ENCODE peak calls at places on chromosome 14, in five cellular contexts. S is left ventricle myocardium inferior, W is tibial artery, X is breast epithelium, L is HCT116. B is an unnamed sample. For H3K36me3, the result is how much of the 10 kb centered on the place peaks cover.

GRCh38 chr14:81343701-81344100 is 56.4 kb downstream of the STON2 start:
- DNase-seq in S (no peak), W (no peak), X (no peak), L (no peak), B (no peak)

GRCh38 chr14:75545907-75546306 is 23.6 kb downstream of the BATF start:
- DNase-seq in S (no peak), W (no peak), X (no peak), L (no peak), B (no peak)

GRCh38 chr14:63220526-63220925 is 16.3 kb downstream of the RHOJ start:
- DNase-seq in S (no peak), W (no peak), X (no peak), L (no peak), B (no peak)

GRCh38 chr14:86405250-86405649 is 875.3 kb downstream of the FLRT2 start:
- DNase-seq in S (no peak), W (no peak), X (no peak), L (no peak), B (no peak)

GRCh38 chr14:30204431-30204830 is 276.8 kb upstream of the PRKD1 start:
- DNase-seq in S (no peak), W (no peak), X (no peak), L (no peak), B (no peak)

GRCh38 chr14:76995279-76996035 is 33.1 kb downstream of the IRF2BPL start:
- DNase-seq in S (no peak), W (no peak), X (no peak), L (no peak), B (no peak)

GRCh38 chr14:54908230-54908629 is 5.6 kb upstream of the GCH1 start:
- DNase-seq in S (no peak), W (no peak), X (no peak), L (no peak), B (no peak)

GRCh38 chr14:95523051-95523817 is 6.8 kb upstream of the SYNE3 start:
- DNase-seq in S (no peak), W (no peak), X (no peak), L (no peak), B (no peak)

GRCh38 chr14:51581017-51581881 is 70.5 kb upstream of the FRMD6 start:
- DNase-seq in S (no peak), W (no peak), X (no peak), L (no peak), B (no peak)

GRCh38 chr14:106831322-106831720 is 1304.9 kb downstream of the TMEM121 start:
- DNase-seq in S (no peak), W (no peak), X (no peak), L (no peak), B (peak)

GRCh38 chr14:52049721-52050588 is 18.9 kb downstream of the NID2 start:
- DNase-seq in S (no peak), W (no peak), X (no peak), L (no peak), B (no peak)

GRCh38 chr14:104897286-104898194 is 27.1 kb upstream of the PLD4 start:
- DNase-seq in S (no peak), W (no peak), X (no peak), L (no peak), B (no peak)

GRCh38 chr14:52267501-52268190 is at the start of gene PTGDR:
- DNase-seq in S (peak), W (peak), X (no peak), L (no peak), B (peak)

GRCh38 chr14:20454359-20454644 is 310 bp downstream of the OSGEP start:
- DNase-seq in S (no peak), W (peak), X (peak), L (peak), B (no peak)

GRCh38 chr14:74425525-74426201 is 347 bp downstream of the SYNDIG1L start:
- DNase-seq in S (peak), W (no peak), X (no peak), L (no peak), B (no peak)

GRCh38 chr14:68563256-68564131 is 229.4 kb downstream of the ZFP36L1 start:
- DNase-seq in S (no peak), W (no peak), X (no peak), L (no peak), B (no peak)

GRCh38 chr14:101541063-101541462 is 20.2 kb upstream of the DIO3 start:
- DNase-seq in S (no peak), W (no peak), X (no peak), L (no peak), B (no peak)

GRCh38 chr14:31216359-31216758 is 8.8 kb upstream of the HECTD1 start:
- DNase-seq in S (no peak), W (no peak), X (no peak), L (no peak), B (no peak)

GRCh38 chr14:49250109-49250508 is 336.1 kb downstream of the RPS29 start:
- DNase-seq in S (no peak), W (no peak), X (no peak), L (no peak), B (no peak)

GRCh38 chr14:55470025-55470424 is 29.6 kb upstream of the TBPL2 start:
- DNase-seq in S (no peak), W (no peak), X (no peak), L (no peak), B (no peak)

GRCh38 chr14:23566112-23566781 is 1.3 kb downstream of the AP1G2 start:
- DNase-seq in S (no peak), W (no peak), X (no peak), L (no peak), B (peak)

GRCh38 chr14:63875311-63875710 is 22.5 kb downstream of the SYNE2 start:
- DNase-seq in S (no peak), W (no peak), X (no peak), L (no peak), B (no peak)

DNA sequence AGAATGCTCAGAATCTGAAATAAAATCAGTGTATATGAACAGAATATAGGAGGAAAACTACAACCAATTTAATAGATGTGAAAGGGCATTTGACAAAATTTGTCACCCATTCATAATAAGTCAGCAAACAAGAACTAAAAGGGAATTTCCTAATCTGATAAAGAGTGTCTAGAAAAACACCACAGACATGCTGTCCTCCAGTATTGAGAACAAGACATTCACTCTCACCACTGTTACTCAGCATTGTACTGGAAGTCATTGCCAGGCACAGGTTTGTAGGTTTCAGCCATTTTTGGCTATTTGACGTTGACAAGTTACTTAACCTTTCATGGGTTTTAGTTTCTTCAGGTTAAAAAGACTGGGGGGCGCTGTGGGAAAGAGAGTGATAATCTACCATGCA is 13.2 kb downstream of the EIF2S1 start:
- DNase-seq in S (no peak), W (no peak), X (no peak), L (no peak), B (no peak)
- H3K36me3 ChIP-seq in S (half or more), W (half or more), X (under half), L (half or more), B (half or more)

GRCh38 chr14:103103461-103104388 is 9.2 kb downstream of the EXOC3L4 start:
- DNase-seq in S (peak), W (no peak), X (no peak), L (no peak), B (peak)
- H3K27ac ChIP-seq in S (no peak), W (no peak), X (no peak), L (no peak), B (no peak)

GRCh38 chr14:61394542-61394941 is 73.2 kb downstream of the PRKCH start:
- DNase-seq in S (no peak), W (no peak), X (no peak), L (no peak), B (no peak)
- H3K36me3 ChIP-seq in S (under half), W (under half), X (under half), L (under half), B (under half)

GRCh38 chr14:37171678-37172023 is 755 bp downstream of the SLC25A21 start:
- DNase-seq in S (no peak), W (no peak), X (no peak), L (no peak), B (no peak)
- H3K27ac ChIP-seq in S (peak), W (peak), X (peak), L (peak), B (peak)

GRCh38 chr14:59772252-59772651 is 98.3 kb downstream of the RTN1 start:
- DNase-seq in S (no peak), W (no peak), X (no peak), L (no peak), B (no peak)

GRCh38 chr14:59777006-59777579 is 93.5 kb downstream of the RTN1 start:
- DNase-seq in S (no peak), W (no peak), X (no peak), L (no peak), B (no peak)

GRCh38 chr14:59771577-59771976 is 99.0 kb downstream of the RTN1 start:
- DNase-seq in S (no peak), W (no peak), X (no peak), L (no peak), B (no peak)

GRCh38 chr14:59776468-59776867 is 94.1 kb downstream of the RTN1 start:
- DNase-seq in S (no peak), W (no peak), X (no peak), L (no peak), B (no peak)
- H3K36me3 ChIP-seq in S (under half), W (under half), X (under half), L (under half), B (under half)

GRCh38 chr14:69640931-69641330 is 29.5 kb downstream of the SUSD6 start:
- DNase-seq in S (no peak), W (no peak), X (no peak), L (no peak), B (no peak)
- H3K27ac ChIP-seq in S (no peak), W (no peak), X (no peak), L (no peak), B (no peak)